ENCODE peak calls at places on chromosomes 4 and X, in nine cellular contexts. One of them, this sample, is unnamed.

GRCh38 chrX:3712080-3712869 is 1.2 kb downstream of the PRKX start:
- DNase-seq in spleen: peak; percentile 89
- DNase-seq in NCI-H748 treated with DMSO at 0.1 percent for 48 hours: no peak
- DNase-seq in left ventricle myocardium superior: no peak
- DNase-seq in aorta: peak; percentile 52
- DNase-seq in cerebellum: no peak
- DNase-seq in NCI-H2081: peak; percentile 14
- DNase-seq in tibial nerve: peak; percentile 14
- DNase-seq in HT-29: no peak
- DNase-seq in this sample: no peak

GRCh38 chr4:144627663-144628076 is 18.3 kb upstream of the HHIP start:
- DNase-seq in spleen: no peak
- DNase-seq in NCI-H748 treated with DMSO at 0.1 percent for 48 hours: no peak
- DNase-seq in left ventricle myocardium superior: no peak
- DNase-seq in aorta: no peak
- DNase-seq in cerebellum: no peak
- DNase-seq in NCI-H2081: no peak
- DNase-seq in tibial nerve: no peak
- DNase-seq in HT-29: peak; percentile 3
- DNase-seq in this sample: peak; percentile 77

GRCh38 chr4:34194585-34194984 is 2049.7 kb downstream of the ARAP2 start:
- DNase-seq in spleen: no peak
- DNase-seq in NCI-H748 treated with DMSO at 0.1 percent for 48 hours: no peak
- DNase-seq in left ventricle myocardium superior: no peak
- DNase-seq in aorta: no peak
- DNase-seq in cerebellum: no peak
- DNase-seq in NCI-H2081: no peak
- DNase-seq in tibial nerve: no peak
- DNase-seq in HT-29: no peak
- DNase-seq in this sample: no peak

GRCh38 chr4:10098770-10099139 is 17.8 kb downstream of the WDR1 start:
- DNase-seq in spleen: no peak
- DNase-seq in NCI-H748 treated with DMSO at 0.1 percent for 48 hours: no peak
- DNase-seq in left ventricle myocardium superior: no peak
- DNase-seq in aorta: no peak
- DNase-seq in cerebellum: no peak
- DNase-seq in NCI-H2081: no peak
- DNase-seq in tibial nerve: no peak
- DNase-seq in HT-29: no peak
- DNase-seq in this sample: peak; percentile 28

GRCh38 chr4:80538276-80538926 is 202.9 kb downstream of the CFAP299 start:
- DNase-seq in spleen: no peak
- DNase-seq in NCI-H748 treated with DMSO at 0.1 percent for 48 hours: no peak
- DNase-seq in left ventricle myocardium superior: no peak
- DNase-seq in aorta: no peak
- DNase-seq in cerebellum: no peak
- DNase-seq in NCI-H2081: no peak
- DNase-seq in tibial nerve: no peak
- DNase-seq in HT-29: no peak
- DNase-seq in this sample: peak; percentile 30

GRCh38 chrX:39736219-39737211 is 361.2 kb downstream of the BCOR start:
- DNase-seq in spleen: peak; percentile 83
- DNase-seq in NCI-H748 treated with DMSO at 0.1 percent for 48 hours: no peak
- DNase-seq in left ventricle myocardium superior: peak; percentile 91
- DNase-seq in aorta: peak; percentile 92
- DNase-seq in cerebellum: peak; percentile 65
- DNase-seq in NCI-H2081: peak; percentile 12
- DNase-seq in tibial nerve: peak; percentile 61
- DNase-seq in HT-29: no peak
- DNase-seq in this sample: peak; percentile 51

GRCh38 chr4:25484243-25484721 is 107.2 kb downstream of the ANAPC4 start:
- DNase-seq in spleen: no peak
- DNase-seq in NCI-H748 treated with DMSO at 0.1 percent for 48 hours: peak; percentile 78
- DNase-seq in left ventricle myocardium superior: no peak
- DNase-seq in aorta: no peak
- DNase-seq in cerebellum: no peak
- DNase-seq in NCI-H2081: peak; percentile 81
- DNase-seq in tibial nerve: no peak
- DNase-seq in HT-29: no peak
- DNase-seq in this sample: peak; percentile 58

GRCh38 chrX:45070116-45071007 is 130.3 kb downstream of the DIPK2B start:
- DNase-seq in spleen: no peak
- DNase-seq in NCI-H748 treated with DMSO at 0.1 percent for 48 hours: peak; percentile 16
- DNase-seq in left ventricle myocardium superior: no peak
- DNase-seq in aorta: no peak
- DNase-seq in cerebellum: peak; percentile 17
- DNase-seq in NCI-H2081: peak; percentile 42
- DNase-seq in tibial nerve: peak; percentile 8
- DNase-seq in HT-29: peak; percentile 64
- DNase-seq in this sample: peak; percentile 1

GRCh38 chr4:38094419-38094818 is 134.2 kb downstream of the PTTG2 start:
- DNase-seq in spleen: no peak
- DNase-seq in NCI-H748 treated with DMSO at 0.1 percent for 48 hours: no peak
- DNase-seq in left ventricle myocardium superior: no peak
- DNase-seq in aorta: no peak
- DNase-seq in cerebellum: no peak
- DNase-seq in NCI-H2081: no peak
- DNase-seq in tibial nerve: no peak
- DNase-seq in HT-29: no peak
- DNase-seq in this sample: no peak

GRCh38 chr4:57083107-57083506 is 27.1 kb downstream of the IGFBP7 start:
- DNase-seq in spleen: no peak
- DNase-seq in NCI-H748 treated with DMSO at 0.1 percent for 48 hours: no peak
- DNase-seq in left ventricle myocardium superior: no peak
- DNase-seq in aorta: no peak
- DNase-seq in cerebellum: no peak
- DNase-seq in NCI-H2081: no peak
- DNase-seq in tibial nerve: no peak
- DNase-seq in HT-29: no peak
- DNase-seq in this sample: no peak

GRCh38 chr4:151824647-151825046 is 63.8 kb upstream of the GATB start:
- DNase-seq in spleen: no peak
- DNase-seq in NCI-H748 treated with DMSO at 0.1 percent for 48 hours: no peak
- DNase-seq in left ventricle myocardium superior: no peak
- DNase-seq in aorta: no peak
- DNase-seq in cerebellum: no peak
- DNase-seq in NCI-H2081: no peak
- DNase-seq in tibial nerve: no peak
- DNase-seq in HT-29: no peak
- DNase-seq in this sample: no peak

GRCh38 chrX:73127700-73128241 is 48.5 kb upstream of the PABPC1L2A start:
- DNase-seq in spleen: peak; percentile 58
- DNase-seq in NCI-H748 treated with DMSO at 0.1 percent for 48 hours: no peak
- DNase-seq in left ventricle myocardium superior: no peak
- DNase-seq in aorta: no peak
- DNase-seq in cerebellum: peak; percentile 14
- DNase-seq in NCI-H2081: no peak
- DNase-seq in tibial nerve: no peak
- DNase-seq in HT-29: no peak
- DNase-seq in this sample: no peak

GRCh38 chr4:6041794-6042193 is 23.6 kb upstream of the C4orf50 start:
- DNase-seq in spleen: no peak
- DNase-seq in NCI-H748 treated with DMSO at 0.1 percent for 48 hours: no peak
- DNase-seq in left ventricle myocardium superior: no peak
- DNase-seq in aorta: no peak
- DNase-seq in cerebellum: no peak
- DNase-seq in NCI-H2081: no peak
- DNase-seq in tibial nerve: no peak
- DNase-seq in HT-29: no peak
- DNase-seq in this sample: no peak

GRCh38 chr4:106315476-106315967 is 487 bp downstream of the TBCK start:
- DNase-seq in spleen: no peak
- DNase-seq in NCI-H748 treated with DMSO at 0.1 percent for 48 hours: peak; percentile 58
- DNase-seq in left ventricle myocardium superior: no peak
- DNase-seq in aorta: no peak
- DNase-seq in cerebellum: no peak
- DNase-seq in NCI-H2081: peak; percentile 46
- DNase-seq in tibial nerve: no peak
- DNase-seq in HT-29: peak; percentile 87
- DNase-seq in this sample: peak; percentile 12

GRCh38 chrX:25275159-25275558 is 259.4 kb upstream of the ARX start:
- DNase-seq in spleen: no peak
- DNase-seq in NCI-H748 treated with DMSO at 0.1 percent for 48 hours: no peak
- DNase-seq in left ventricle myocardium superior: no peak
- DNase-seq in aorta: no peak
- DNase-seq in cerebellum: no peak
- DNase-seq in NCI-H2081: peak; percentile 5
- DNase-seq in tibial nerve: no peak
- DNase-seq in HT-29: no peak
- DNase-seq in this sample: no peak

GRCh38 chr4:30953799-30954198 is 233.6 kb downstream of the PCDH7 start:
- DNase-seq in spleen: no peak
- DNase-seq in NCI-H748 treated with DMSO at 0.1 percent for 48 hours: no peak
- DNase-seq in left ventricle myocardium superior: no peak
- DNase-seq in aorta: no peak
- DNase-seq in cerebellum: no peak
- DNase-seq in NCI-H2081: peak; percentile 35
- DNase-seq in tibial nerve: no peak
- DNase-seq in HT-29: no peak
- DNase-seq in this sample: no peak

GRCh38 chrX:13780868-13781427 is 35.9 kb downstream of the GPM6B start:
- DNase-seq in spleen: no peak
- DNase-seq in NCI-H748 treated with DMSO at 0.1 percent for 48 hours: no peak
- DNase-seq in left ventricle myocardium superior: no peak
- DNase-seq in aorta: no peak
- DNase-seq in cerebellum: peak; percentile 17
- DNase-seq in NCI-H2081: no peak
- DNase-seq in tibial nerve: no peak
- DNase-seq in HT-29: no peak
- DNase-seq in this sample: no peak

GRCh38 chr4:108651068-108651794 is 832 bp downstream of the OSTC start:
- DNase-seq in spleen: no peak
- DNase-seq in NCI-H748 treated with DMSO at 0.1 percent for 48 hours: no peak
- DNase-seq in left ventricle myocardium superior: no peak
- DNase-seq in aorta: no peak
- DNase-seq in cerebellum: peak; percentile 4
- DNase-seq in NCI-H2081: no peak
- DNase-seq in tibial nerve: no peak
- DNase-seq in HT-29: peak; percentile 42
- DNase-seq in this sample: no peak

GRCh38 chr4:150337709-150338108 is 244.2 kb upstream of the MAB21L2 start:
- DNase-seq in spleen: no peak
- DNase-seq in NCI-H748 treated with DMSO at 0.1 percent for 48 hours: peak; percentile 2
- DNase-seq in left ventricle myocardium superior: no peak
- DNase-seq in aorta: no peak
- DNase-seq in cerebellum: no peak
- DNase-seq in NCI-H2081: no peak
- DNase-seq in tibial nerve: no peak
- DNase-seq in HT-29: no peak
- DNase-seq in this sample: no peak

GRCh38 chr4:52588771-52589591 is 70.1 kb downstream of the USP46 start:
- DNase-seq in spleen: no peak
- DNase-seq in NCI-H748 treated with DMSO at 0.1 percent for 48 hours: no peak
- DNase-seq in left ventricle myocardium superior: no peak
- DNase-seq in aorta: peak; percentile 62
- DNase-seq in cerebellum: no peak
- DNase-seq in NCI-H2081: no peak
- DNase-seq in tibial nerve: no peak
- DNase-seq in HT-29: no peak
- DNase-seq in this sample: no peak

GRCh38 chr4:7044415-7044930 is 1.3 kb downstream of the TADA2B start:
- DNase-seq in spleen: no peak
- DNase-seq in NCI-H748 treated with DMSO at 0.1 percent for 48 hours: no peak
- DNase-seq in left ventricle myocardium superior: peak; percentile 37
- DNase-seq in aorta: peak; percentile 41
- DNase-seq in cerebellum: peak; percentile 26
- DNase-seq in NCI-H2081: no peak
- DNase-seq in tibial nerve: no peak
- DNase-seq in HT-29: peak; percentile 5
- DNase-seq in this sample: no peak

GRCh38 chrX:19747672-19748610 is 139.5 kb downstream of the SH3KBP1 start:
- DNase-seq in spleen: peak; percentile 90
- DNase-seq in NCI-H748 treated with DMSO at 0.1 percent for 48 hours: no peak
- DNase-seq in left ventricle myocardium superior: peak; percentile 35
- DNase-seq in aorta: peak; percentile 48
- DNase-seq in cerebellum: no peak
- DNase-seq in NCI-H2081: peak; percentile 49
- DNase-seq in tibial nerve: no peak
- DNase-seq in HT-29: no peak
- DNase-seq in this sample: no peak

GRCh38 chr4:8433181-8433580 is 7.3 kb downstream of the ACOX3 start:
- DNase-seq in spleen: no peak
- DNase-seq in NCI-H748 treated with DMSO at 0.1 percent for 48 hours: no peak
- DNase-seq in left ventricle myocardium superior: no peak
- DNase-seq in aorta: no peak
- DNase-seq in cerebellum: no peak
- DNase-seq in NCI-H2081: no peak
- DNase-seq in tibial nerve: no peak
- DNase-seq in HT-29: no peak
- DNase-seq in this sample: no peak

GRCh38 chr4:11603594-11604194 is 175.0 kb upstream of the HS3ST1 start:
- DNase-seq in spleen: no peak
- DNase-seq in NCI-H748 treated with DMSO at 0.1 percent for 48 hours: no peak
- DNase-seq in left ventricle myocardium superior: no peak
- DNase-seq in aorta: no peak
- DNase-seq in cerebellum: no peak
- DNase-seq in NCI-H2081: no peak
- DNase-seq in tibial nerve: no peak
- DNase-seq in HT-29: no peak
- DNase-seq in this sample: no peak

GRCh38 chrX:104681214-104681613 is 115.2 kb downstream of the IL1RAPL2 start:
- DNase-seq in spleen: no peak
- DNase-seq in NCI-H748 treated with DMSO at 0.1 percent for 48 hours: no peak
- DNase-seq in left ventricle myocardium superior: no peak
- DNase-seq in aorta: no peak
- DNase-seq in cerebellum: no peak
- DNase-seq in NCI-H2081: no peak
- DNase-seq in tibial nerve: no peak
- DNase-seq in HT-29: no peak
- DNase-seq in this sample: no peak

GRCh38 chr4:77220841-77221613 is 64.0 kb downstream of the CCNG2 start:
- DNase-seq in spleen: no peak
- DNase-seq in NCI-H748 treated with DMSO at 0.1 percent for 48 hours: no peak
- DNase-seq in left ventricle myocardium superior: peak; percentile 55
- DNase-seq in aorta: peak; percentile 63
- DNase-seq in cerebellum: no peak
- DNase-seq in NCI-H2081: no peak
- DNase-seq in tibial nerve: no peak
- DNase-seq in HT-29: no peak
- DNase-seq in this sample: peak; percentile 76

GRCh38 chrX:149563359-149563758 is 13.6 kb upstream of the HSFX3 start:
- DNase-seq in spleen: no peak
- DNase-seq in NCI-H748 treated with DMSO at 0.1 percent for 48 hours: no peak
- DNase-seq in left ventricle myocardium superior: no peak
- DNase-seq in aorta: no peak
- DNase-seq in cerebellum: no peak
- DNase-seq in NCI-H2081: no peak
- DNase-seq in tibial nerve: no peak
- DNase-seq in HT-29: no peak
- DNase-seq in this sample: no peak

GRCh38 chr4:123652501-123652900 is 255.9 kb downstream of the SPRY1 start:
- DNase-seq in spleen: no peak
- DNase-seq in NCI-H748 treated with DMSO at 0.1 percent for 48 hours: no peak
- DNase-seq in left ventricle myocardium superior: no peak
- DNase-seq in aorta: no peak
- DNase-seq in cerebellum: no peak
- DNase-seq in NCI-H2081: no peak
- DNase-seq in tibial nerve: no peak
- DNase-seq in HT-29: no peak
- DNase-seq in this sample: no peak

GRCh38 chr4:48341776-48342558 is 638 bp downstream of the SLAIN2 start:
- DNase-seq in spleen: peak; percentile 95
- DNase-seq in NCI-H748 treated with DMSO at 0.1 percent for 48 hours: peak; percentile 28
- DNase-seq in left ventricle myocardium superior: peak; percentile 74
- DNase-seq in aorta: peak; percentile 76
- DNase-seq in cerebellum: peak; percentile 31
- DNase-seq in NCI-H2081: peak; percentile 56
- DNase-seq in tibial nerve: no peak
- DNase-seq in HT-29: peak; percentile 40
- DNase-seq in this sample: no peak

GRCh38 chrX:11427082-11428033 is 134.1 kb downstream of the AMELX start:
- DNase-seq in spleen: peak; percentile 78
- DNase-seq in NCI-H748 treated with DMSO at 0.1 percent for 48 hours: no peak
- DNase-seq in left ventricle myocardium superior: peak; percentile 66
- DNase-seq in aorta: peak; percentile 73
- DNase-seq in cerebellum: no peak
- DNase-seq in NCI-H2081: no peak
- DNase-seq in tibial nerve: peak; percentile 29
- DNase-seq in HT-29: no peak
- DNase-seq in this sample: no peak

GRCh38 chr4:76654796-76655195 is 219.8 kb downstream of the SHROOM3 start:
- DNase-seq in spleen: no peak
- DNase-seq in NCI-H748 treated with DMSO at 0.1 percent for 48 hours: no peak
- DNase-seq in left ventricle myocardium superior: no peak
- DNase-seq in aorta: no peak
- DNase-seq in cerebellum: no peak
- DNase-seq in NCI-H2081: no peak
- DNase-seq in tibial nerve: no peak
- DNase-seq in HT-29: no peak
- DNase-seq in this sample: no peak

This sample was measured in NCI-H226.